ENCODE peak calls at places on chromosomes 11 and 22, in nine cellular contexts. O is activated naive CD4-positive, alpha-beta T cell treated with anti-CD3 and anti-CD28 coated beads, Interleukin-2, amount 10 ng/mL, durations not matched to agents 7 days and 5 days; V is fibroblast of the aortic adventitia; X is SK-N-SH; U is heart right ventricle; B is stimulated activated CD4-positive, alpha-beta T cell treated with anti-CD3 and anti-CD28 coated beads, Interleukin-1b, Interleukin-23, amount 100 ng/mL, for 24 hours; G is DMS 273 treated with DMSO at 0.1 percent for 48 hours; K is NCI-H1048; Q is astrocyte of the cerebellum. A is an unnamed sample.

GRCh38 chr11:44744160-44744559 is 17.4 kb downstream of the TSPAN18 start:
- DNase-seq in G (peak; percentile 25), U (no peak), O (no peak), V (no peak), B (no peak), Q (no peak), K (no peak), X (peak; percentile 72), A (no peak)

GRCh38 chr11:119742263-119742861 is 13.4 kb upstream of the NECTIN1 start:
- DNase-seq in K (no peak), U (no peak), G (no peak), Q (no peak), O (no peak), V (peak; percentile 22), X (peak; percentile 89), B (no peak), A (no peak)

GRCh38 chr11:37503411-37504065 is 905.5 kb upstream of the RAG2 start:
- DNase-seq in X (no peak), V (no peak), U (no peak), B (no peak), G (no peak), Q (no peak), K (no peak), O (no peak), A (no peak)

GRCh38 chr11:125886997-125887372 is 483 bp upstream of the HYLS1 start:
- DNase-seq in V (peak; percentile 51), K (no peak), X (no peak), Q (no peak), G (no peak), B (no peak), U (peak; percentile 31), O (peak; percentile 73), A (no peak)

GRCh38 chr11:72598466-72598865 is 75.8 kb downstream of the PDE2A start:
- DNase-seq in X (no peak), B (no peak), U (no peak), O (no peak), Q (no peak), G (no peak), K (no peak), V (no peak), A (no peak)

GRCh38 chr11:116033931-116034553 is 529.8 kb upstream of the CADM1 start:
- DNase-seq in K (no peak), U (no peak), Q (no peak), O (no peak), G (no peak), V (no peak), B (no peak), X (peak; percentile 1), A (no peak)

GRCh38 chr22:46582281-46582811 is 37.8 kb upstream of the GRAMD4 start:
- DNase-seq in B (no peak), Q (no peak), U (no peak), G (no peak), X (no peak), V (no peak), K (no peak), O (no peak), A (no peak)

GRCh38 chr11:47406896-47407745 is 1.3 kb upstream of the SLC39A13 start:
- DNase-seq in U (no peak), V (no peak), K (peak; percentile 89), G (no peak), Q (no peak), B (no peak), O (no peak), X (no peak), A (no peak)

GRCh38 chr22:38327396-38327795 is 10.2 kb upstream of the CSNK1E start:
- DNase-seq in Q (no peak), V (no peak), U (no peak), X (no peak), O (no peak), G (no peak), B (no peak), K (no peak), A (no peak)

GRCh38 chr11:9219572-9219971 is 45.6 kb downstream of the DENND5A start:
- DNase-seq in K (no peak), Q (peak; percentile 79), B (no peak), V (peak; percentile 98), O (no peak), G (no peak), U (no peak), X (no peak), A (no peak)

GRCh38 chr11:396948-397548 is 3.0 kb downstream of the PKP3 start:
- DNase-seq in X (peak; percentile 95), K (no peak), Q (peak; percentile 26), G (no peak), U (peak; percentile 62), V (peak; percentile 60), O (peak; percentile 67), B (no peak), A (no peak)